ENCODE peak calls at places on chromosomes 4 and X, in seven cellular contexts. T, A, G, E, O, X and N are unnamed samples.

GRCh38 chrX:104098919-104099318 is 13.4 kb upstream of the ZCCHC18 start:
- DNase-seq in A (no peak), O (no peak), E (no peak), T (no peak), G (no peak), X (no peak), N (no peak)

GRCh38 chr4:74675673-74676279 is 118.5 kb downstream of the BTC start:
- DNase-seq in X (no peak), G (no peak), A (no peak), T (peak; percentile 18), E (no peak), O (peak; percentile 10), N (no peak)

GRCh38 chrX:78316310-78316709 is 11.1 kb downstream of the CYSLTR1 start:
- DNase-seq in E (no peak), X (no peak), O (no peak), T (no peak), A (no peak), G (no peak), N (no peak)

GRCh38 chrX:64758047-64758446 is 218.2 kb downstream of the ZC4H2 start:
- DNase-seq in G (no peak), X (no peak), O (no peak), T (no peak), A (no peak), E (no peak), N (no peak)

GRCh38 chrX:67545772-67546495 is 2.1 kb downstream of the AR start:
- DNase-seq in E (peak; percentile 28), G (peak; percentile 60), O (peak; percentile 25), T (no peak), X (no peak), A (no peak), N (peak; percentile 38)

GRCh38 chrX:111244238-111244750 is 26.0 kb downstream of the CAPN6 start:
- DNase-seq in E (no peak), A (no peak), X (no peak), O (peak; percentile 50), G (no peak), T (peak; percentile 8), N (no peak)

GRCh38 chr4:121898150-121898549 is 27.9 kb upstream of the BBS7 start:
- DNase-seq in X (no peak), E (no peak), O (no peak), A (peak; percentile 12), T (no peak), G (no peak), N (no peak)

GRCh38 chrX:115372026-115372610 is 82.6 kb downstream of the LUZP4 start:
- DNase-seq in A (no peak), G (no peak), T (peak; percentile 53), X (no peak), O (no peak), E (no peak), N (no peak)

GRCh38 chrX:119495734-119496520 is 27.7 kb downstream of the SLC25A5 start:
- DNase-seq in O (no peak), G (peak; percentile 18), E (no peak), X (no peak), A (peak; percentile 20), T (no peak), N (no peak)

GRCh38 chrX:40998123-40998522 is 87.1 kb upstream of the USP9X start:
- DNase-seq in A (no peak), G (no peak), T (no peak), O (no peak), E (no peak), X (no peak), N (no peak)

GRCh38 chrX:14899607-14900006 is 26.4 kb downstream of the MOSPD2 start:
- DNase-seq in A (no peak), T (peak; percentile 1), O (no peak), G (no peak), E (no peak), X (no peak), N (no peak)

GRCh38 chrX:10121787-10122186 is 35.0 kb upstream of the CLCN4 start:
- DNase-seq in E (no peak), G (no peak), T (no peak), O (no peak), X (no peak), A (peak; percentile 41), N (no peak)

GRCh38 chr4:55296076-55296475 is 50.0 kb upstream of the SRD5A3 start:
- DNase-seq in E (no peak), X (no peak), O (no peak), T (no peak), A (no peak), G (no peak), N (no peak)

DNA sequence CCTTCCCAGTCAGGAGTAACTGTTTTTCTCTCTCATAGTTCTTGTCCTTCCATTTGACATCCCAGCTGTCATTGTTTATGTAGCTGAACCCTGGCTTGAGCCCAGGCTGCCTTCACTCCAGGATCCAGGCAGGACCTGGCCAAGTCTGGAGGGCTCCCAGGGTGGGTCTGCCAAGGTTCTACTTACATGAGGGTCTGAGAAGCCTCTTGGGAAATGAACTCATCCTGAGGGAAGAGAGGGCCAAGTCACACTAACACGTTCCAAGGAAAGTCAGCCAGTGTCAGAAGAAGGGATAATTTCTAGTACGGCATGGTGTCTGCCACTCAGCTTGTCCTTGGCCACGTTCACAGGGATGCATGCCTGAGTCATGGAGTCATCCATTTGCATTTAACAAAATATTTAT is 54.8 kb upstream of the SRD5A3 start:
- DNase-seq in E (no peak), G (no peak), A (no peak), X (no peak), O (no peak), T (no peak), N (no peak)
- TF ChIP-seq EP300 in E (no peak), G (no peak), A (no peak), X (no peak), O (no peak), T (no peak), N (no peak)

GRCh38 chr4:78056265-78057129 is 626 bp upstream of the FRAS1 start:
- DNase-seq in O (peak; percentile 75), E (peak; percentile 72), T (peak; percentile 61), G (peak; percentile 79), X (peak; percentile 81), A (peak; percentile 73), N (peak; percentile 64)
- TF ChIP-seq EP300 in O (no peak), E (no peak), T (no peak), G (no peak), X (no peak), A (no peak), N (no peak)

GRCh38 chrX:117972681-117973080 is 143.9 kb downstream of the KLHL13 start:
- DNase-seq in T (no peak), G (no peak), X (no peak), A (no peak), O (no peak), E (no peak), N (no peak)
- TF ChIP-seq EP300 in T (no peak), G (no peak), X (no peak), A (no peak), O (no peak), E (no peak), N (no peak)

DNA sequence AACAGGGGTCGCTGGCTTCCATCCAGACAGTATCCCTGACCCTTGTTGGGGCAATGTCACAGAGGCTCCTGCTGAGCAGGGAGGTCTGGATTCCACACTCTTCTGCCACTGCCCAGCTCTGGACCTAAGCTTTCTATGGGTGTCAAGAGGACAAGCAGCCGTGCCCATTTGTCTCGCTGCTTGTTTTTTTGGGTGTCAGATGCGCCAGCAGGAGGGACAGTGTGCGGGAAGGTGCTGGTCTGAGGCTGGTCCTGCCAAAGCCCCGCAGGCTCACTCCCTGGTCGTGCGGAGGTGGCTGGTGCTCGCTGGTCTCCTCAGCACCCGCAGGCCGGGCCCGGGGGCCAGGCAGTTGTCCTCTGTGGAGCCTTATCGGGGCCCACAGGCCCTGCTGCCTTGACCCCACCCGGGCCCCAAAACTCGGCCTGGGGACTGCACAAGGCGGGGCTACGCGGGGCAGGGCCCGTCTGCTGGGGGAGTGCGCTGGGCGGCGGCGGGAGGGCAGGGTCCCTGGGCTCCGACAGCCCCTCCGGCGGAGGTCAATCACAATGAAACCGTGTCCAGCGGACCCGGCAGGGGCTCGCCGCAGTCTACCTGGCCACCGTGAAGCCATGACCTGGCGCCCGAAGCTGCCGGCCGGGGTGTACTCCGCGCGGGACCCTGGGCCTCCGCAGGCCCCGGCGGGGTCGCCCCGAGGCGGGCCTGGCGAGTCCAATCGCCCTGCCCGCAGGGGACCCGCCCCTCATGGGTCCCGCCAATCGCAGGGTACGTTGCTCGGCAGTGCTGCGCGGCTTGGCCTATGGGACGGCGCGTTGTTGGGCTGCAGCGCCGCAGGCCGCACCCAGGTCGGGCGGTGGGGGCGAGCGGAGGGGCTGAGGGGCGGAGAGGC is at the start of gene ADD1:
- DNase-seq in A (peak; percentile 95), G (peak; percentile 93), O (peak; percentile 100), E (peak; percentile 93), T (peak; percentile 89), X (peak; percentile 93), N (peak; percentile 91)
- TF ChIP-seq EP300 in A (no peak), G (no peak), O (no peak), E (no peak), T (no peak), X (no peak), N (no peak)

DNA sequence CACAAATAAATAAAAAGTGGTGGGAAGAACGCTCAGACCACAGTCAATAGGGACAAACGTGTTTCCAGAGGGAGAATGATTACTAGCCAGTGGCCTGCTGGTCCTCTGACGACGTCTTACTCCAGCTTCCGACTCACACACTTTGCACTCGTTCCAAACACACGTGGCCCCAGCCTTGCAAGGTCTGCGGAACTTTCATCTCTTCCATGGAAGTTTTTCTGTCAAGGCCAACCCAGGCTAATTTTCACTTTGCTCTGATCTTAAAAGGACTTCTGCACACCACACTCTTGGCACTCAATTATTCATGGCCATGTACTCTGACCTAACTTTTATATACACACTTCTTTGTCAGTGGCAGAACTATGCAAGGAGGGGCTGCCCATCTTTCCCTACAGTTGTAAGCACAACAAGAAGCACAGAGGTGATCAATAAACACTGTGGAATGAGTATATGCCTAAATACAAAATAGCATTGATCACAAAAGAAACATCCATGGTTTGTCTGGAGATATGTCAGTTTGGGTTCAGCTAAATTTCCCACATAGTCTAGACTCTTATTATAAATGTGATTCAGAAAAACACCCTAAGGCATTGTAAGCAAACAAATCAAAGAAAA is 69.4 kb downstream of the STX18 start:
- DNase-seq in T (no peak), E (no peak), G (no peak), A (no peak), O (no peak), X (no peak), N (peak; percentile 45)
- TF ChIP-seq EP300 in T (no peak), E (no peak), G (no peak), A (no peak), O (no peak), X (no peak), N (no peak)

GRCh38 chrX:136168929-136169735 is 21.8 kb downstream of the FHL1 start:
- DNase-seq in E (no peak), A (peak; percentile 47), T (no peak), O (peak; percentile 69), X (no peak), G (peak; percentile 84), N (peak; percentile 29)
- TF ChIP-seq EP300 in E (no peak), A (no peak), T (no peak), O (no peak), X (no peak), G (no peak), N (no peak)